ENCODE peak calls at places on chromosomes 3 and 15, in ten cellular contexts. X is T-cell; G is WTC11; U is NCI-H524 treated with DMSO at 0.1 percent for 48 hours; O is activated naive CD4-positive, alpha-beta T cell; Y is transverse colon; D is NCI-H2171; F is CD8-positive, alpha-beta memory T cell; C is RPMI8226; P is NCI-H446 treated with DMSO at 0.1 percent for 48 hours. Q is an unnamed sample.
A peak's percentile ranks its signal among the peaks of the same experiment; 100 is the strongest.

GRCh38 chr3:188905991-188906635 is 265.7 kb upstream of the TPRG1 start:
- DNase-seq in X (no peak), G (no peak), U (no peak), O (no peak), Y (no peak), D (no peak), F (no peak), C (no peak), P (peak; percentile 95), Q (no peak)

GRCh38 chr3:186286114-186286513 is 75.9 kb downstream of the DGKG start:
- DNase-seq in X (no peak), G (no peak), U (no peak), O (no peak), Y (no peak), D (no peak), F (no peak), C (no peak), P (no peak), Q (no peak)

GRCh38 chr3:98893740-98894139 is 7.8 kb downstream of the DCBLD2 start:
- DNase-seq in X (no peak), G (no peak), U (peak; percentile 61), O (no peak), Y (no peak), D (no peak), F (no peak), C (no peak), P (no peak), Q (no peak)

GRCh38 chr3:13480340-13481318 is 523 bp downstream of the HDAC11 start:
- DNase-seq in X (peak; percentile 43), G (peak; percentile 49), U (no peak), O (no peak), Y (peak; percentile 50), D (no peak), F (peak; percentile 49), C (peak; percentile 15), P (no peak), Q (peak; percentile 29)

GRCh38 chr3:146536681-146537080 is 7.7 kb downstream of the PLSCR1 start:
- DNase-seq in X (no peak), G (no peak), U (no peak), O (no peak), Y (no peak), D (no peak), F (no peak), C (no peak), P (no peak), Q (no peak)

GRCh38 chr3:41267975-41268640 is 68.8 kb downstream of the CTNNB1 start:
- DNase-seq in X (no peak), G (no peak), U (no peak), O (no peak), Y (no peak), D (no peak), F (no peak), C (no peak), P (no peak), Q (no peak)

GRCh38 chr15:89227425-89227824 is 6.0 kb upstream of the RLBP1 start:
- DNase-seq in X (no peak), G (no peak), U (no peak), O (no peak), Y (no peak), D (no peak), F (no peak), C (no peak), P (no peak), Q (no peak)

GRCh38 chr3:190003730-190004129 is 117.0 kb downstream of the P3H2 start:
- DNase-seq in X (no peak), G (no peak), U (no peak), O (no peak), Y (no peak), D (no peak), F (no peak), C (no peak), P (no peak), Q (no peak)

GRCh38 chr3:39449796-39450195 is 17.7 kb upstream of the MOBP start:
- DNase-seq in X (no peak), G (no peak), U (no peak), O (no peak), Y (no peak), D (no peak), F (no peak), C (no peak), P (no peak), Q (no peak)

GRCh38 chr3:56467801-56468183 is 475 bp downstream of the ERC2 start:
- DNase-seq in X (no peak), G (peak; percentile 38), U (no peak), O (no peak), Y (no peak), D (no peak), F (no peak), C (no peak), P (no peak), Q (no peak)

GRCh38 chr3:18236726-18237125 is 188.4 kb downstream of the SATB1 start:
- DNase-seq in X (no peak), G (no peak), U (no peak), O (no peak), Y (no peak), D (no peak), F (no peak), C (no peak), P (no peak), Q (no peak)

GRCh38 chr3:49937081-49937480 is 2.9 kb upstream of the RBM6 start:
- DNase-seq in X (no peak), G (no peak), U (no peak), O (no peak), Y (no peak), D (no peak), F (no peak), C (peak; percentile 70), P (no peak), Q (no peak)

GRCh38 chr3:47896736-47897135 is 93.8 kb downstream of the DHX30 start:
- DNase-seq in X (no peak), G (no peak), U (no peak), O (no peak), Y (no peak), D (no peak), F (no peak), C (no peak), P (no peak), Q (no peak)

GRCh38 chr15:70412717-70413266 is 315.1 kb upstream of the TLE3 start:
- DNase-seq in X (no peak), G (no peak), U (no peak), O (no peak), Y (no peak), D (no peak), F (no peak), C (no peak), P (no peak), Q (no peak)

GRCh38 chr15:95624616-95625361 is 705.7 kb upstream of the NR2F2 start:
- DNase-seq in X (no peak), G (no peak), U (no peak), O (no peak), Y (no peak), D (no peak), F (no peak), C (no peak), P (no peak), Q (no peak)

GRCh38 chr3:13451301-13451673 is 28.8 kb upstream of the HDAC11 start:
- DNase-seq in X (no peak), G (peak; percentile 19), U (no peak), O (no peak), Y (peak; percentile 24), D (no peak), F (peak; percentile 22), C (no peak), P (no peak), Q (no peak)

GRCh38 chr15:84833447-84833846 is 16.3 kb downstream of the ALPK3 start:
- DNase-seq in X (no peak), G (no peak), U (no peak), O (no peak), Y (no peak), D (no peak), F (no peak), C (peak; percentile 42), P (no peak), Q (peak; percentile 55)

GRCh38 chr3:58237238-58237939 is at the start of gene ABHD6:
- DNase-seq in X (peak; percentile 76), G (peak; percentile 79), U (peak; percentile 13), O (peak; percentile 61), Y (peak; percentile 82), D (peak; percentile 30), F (peak; percentile 73), C (peak; percentile 81), P (no peak), Q (peak; percentile 72)

GRCh38 chr15:44666208-44667038 is 3.0 kb upstream of the SPG11 start:
- DNase-seq in X (no peak), G (no peak), U (no peak), O (no peak), Y (no peak), D (no peak), F (no peak), C (peak; percentile 43), P (no peak), Q (no peak)

GRCh38 chr3:170033489-170033888 is 4.3 kb upstream of the GPR160 start:
- DNase-seq in X (peak; percentile 64), G (no peak), U (no peak), O (no peak), Y (peak; percentile 63), D (no peak), F (peak; percentile 34), C (no peak), P (no peak), Q (no peak)

GRCh38 chr15:94135748-94136147 is 95.6 kb upstream of the MCTP2 start:
- DNase-seq in X (no peak), G (no peak), U (no peak), O (no peak), Y (no peak), D (no peak), F (no peak), C (no peak), P (no peak), Q (no peak)

GRCh38 chr3:10697918-10698317 is 118.1 kb upstream of the SLC6A11 start:
- DNase-seq in X (no peak), G (peak; percentile 19), U (peak; percentile 63), O (no peak), Y (no peak), D (no peak), F (no peak), C (no peak), P (no peak), Q (no peak)

GRCh38 chr3:66789584-66790237 is 208.4 kb upstream of the KBTBD8 start:
- DNase-seq in X (no peak), G (no peak), U (no peak), O (no peak), Y (no peak), D (peak; percentile 44), F (no peak), C (no peak), P (no peak), Q (peak; percentile 45)

GRCh38 chr3:135134717-135135116 is 339.7 kb downstream of the EPHB1 start:
- DNase-seq in X (no peak), G (no peak), U (no peak), O (no peak), Y (no peak), D (peak; percentile 16), F (no peak), C (no peak), P (no peak), Q (no peak)

GRCh38 chr3:168722091-168722490 is 626.4 kb upstream of the GOLIM4 start:
- DNase-seq in X (no peak), G (no peak), U (no peak), O (no peak), Y (no peak), D (no peak), F (no peak), C (no peak), P (no peak), Q (no peak)

GRCh38 chr3:67083277-67083676 is 85.2 kb downstream of the KBTBD8 start:
- DNase-seq in X (peak; percentile 33), G (no peak), U (no peak), O (no peak), Y (no peak), D (no peak), F (peak; percentile 5), C (no peak), P (no peak), Q (no peak)

Q was measured in uterus.